ENCODE peak calls at places on chromosome 4, in four cellular contexts. H is lower leg skin, E is ovary, X is PC-3. M is an unnamed sample.

GRCh38 chr4:113627321-113627720 is 134.2 kb downstream of the CAMK2D start:
- DNase-seq in H (no peak), E (no peak), X (no peak), M (no peak)

GRCh38 chr4:71304289-71304850 is 34.5 kb upstream of the SLC4A4 start:
- DNase-seq in H (no peak), E (no peak), X (peak; percentile 30), M (no peak)

GRCh38 chr4:99458911-99459447 is 23.8 kb upstream of the ADH7 start:
- DNase-seq in H (no peak), E (no peak), X (peak; percentile 58), M (no peak)

GRCh38 chr4:146132445-146132844 is 43.1 kb upstream of the LSM6 start:
- DNase-seq in H (no peak), E (no peak), X (no peak), M (no peak)

GRCh38 chr4:157075401-157075800 is 549 bp upstream of the GLRB start:
- DNase-seq in H (no peak), E (no peak), X (no peak), M (no peak)

GRCh38 chr4:161629694-161630441 is 533.9 kb downstream of the FSTL5 start:
- DNase-seq in H (no peak), E (no peak), X (no peak), M (peak; percentile 76)

GRCh38 chr4:1721666-1722550 is 587 bp downstream of the TACC3 start:
- DNase-seq in H (no peak), E (no peak), X (no peak), M (no peak)

GRCh38 chr4:93908778-93909177 is 80.2 kb downstream of the ATOH1 start:
- DNase-seq in H (no peak), E (no peak), X (no peak), M (no peak)

GRCh38 chr4:169795585-169795984 is 37.8 kb upstream of the HPF1 start:
- DNase-seq in H (no peak), E (no peak), X (peak; percentile 50), M (no peak)

GRCh38 chr4:159979351-159979750 is 876.5 kb downstream of the RAPGEF2 start:
- DNase-seq in H (no peak), E (no peak), X (no peak), M (no peak)

GRCh38 chr4:169184236-169184635 is 86.5 kb downstream of the SH3RF1 start:
- DNase-seq in H (no peak), E (no peak), X (no peak), M (no peak)

GRCh38 chr4:96473246-96473645 is 633.4 kb downstream of the PDHA2 start:
- DNase-seq in H (no peak), E (no peak), X (no peak), M (no peak)

GRCh38 chr4:70158576-70158975 is 4.5 kb downstream of the PRR27 start:
- DNase-seq in H (no peak), E (no peak), X (no peak), M (no peak)

GRCh38 chr4:165760182-165760581 is 112.9 kb upstream of the TLL1 start:
- DNase-seq in H (no peak), E (no peak), X (no peak), M (no peak)

GRCh38 chr4:21678711-21679110 is 269.9 kb downstream of the KCNIP4 start:
- DNase-seq in H (no peak), E (no peak), X (no peak), M (peak; percentile 17)

GRCh38 chr4:156946508-156947197 is 24.9 kb downstream of the PDGFC start:
- DNase-seq in H (peak; percentile 42), E (no peak), X (peak; percentile 94), M (peak; percentile 95)

GRCh38 chr4:98670186-98670585 is 11.8 kb upstream of the TSPAN5 start:
- DNase-seq in H (no peak), E (no peak), X (no peak), M (no peak)

GRCh38 chr4:43682551-43682950 is 766.1 kb downstream of the KCTD8 start:
- DNase-seq in H (no peak), E (no peak), X (peak; percentile 25), M (no peak)

GRCh38 chr4:146522098-146522861 is 540 bp upstream of the SLC10A7 start:
- DNase-seq in H (peak; percentile 88), E (peak; percentile 87), X (peak; percentile 85), M (peak; percentile 87)

GRCh38 chr4:153950100-153950979 is 161.5 kb upstream of the SFRP2 start:
- DNase-seq in H (no peak), E (no peak), X (peak; percentile 7), M (no peak)

GRCh38 chr4:89009653-89010369 is 47.2 kb downstream of the FAM13A start:
- DNase-seq in H (no peak), E (no peak), X (no peak), M (no peak)

GRCh38 chr4:70849277-70849676 is 9.6 kb upstream of the GRSF1 start:
- DNase-seq in H (no peak), E (no peak), X (no peak), M (no peak)

GRCh38 chr4:108166038-108166437 is 2.7 kb downstream of the LEF1 start:
- DNase-seq in H (no peak), E (no peak), X (no peak), M (no peak)

GRCh38 chr4:141900841-141901240 is 264.5 kb downstream of the IL15 start:
- DNase-seq in H (no peak), E (no peak), X (peak; percentile 62), M (no peak)

GRCh38 chr4:96525901-96526300 is 686.0 kb downstream of the PDHA2 start:
- DNase-seq in H (no peak), E (no peak), X (peak; percentile 12), M (no peak)

GRCh38 chr4:105474110-105474518 is 252 bp upstream of the PPA2 start:
- DNase-seq in H (peak; percentile 78), E (peak; percentile 78), X (no peak), M (no peak)

GRCh38 chr4:145230726-145231125 is 50.3 kb upstream of the OTUD4 start:
- DNase-seq in H (peak; percentile 19), E (no peak), X (no peak), M (peak; percentile 53)

DNA sequence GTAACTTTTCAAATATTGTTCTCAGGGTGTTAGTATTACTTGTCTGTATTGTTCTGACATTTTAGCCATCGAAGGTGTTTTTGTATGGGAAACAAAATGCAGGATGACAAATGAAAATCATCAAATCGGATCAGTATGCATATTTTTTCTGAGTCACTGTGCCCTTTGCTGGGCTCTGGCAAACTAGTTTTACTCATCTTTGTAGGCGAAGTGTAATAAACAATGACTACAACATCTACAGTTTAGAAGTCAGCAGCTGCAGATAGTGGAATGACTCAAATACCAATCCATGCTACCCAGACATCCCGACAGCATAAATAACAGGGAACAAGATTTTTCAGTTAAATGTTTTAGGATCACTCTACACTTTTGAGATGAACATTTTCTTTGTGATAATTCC is 557.3 kb upstream of the TENM3 start:
- DNase-seq in H (no peak), E (no peak), X (no peak), M (peak; percentile 50)
- H3K4me3 ChIP-seq in H (no peak overlapping the region), E (no peak overlapping the region), X (no peak overlapping the region), M (no peak overlapping the region)

GRCh38 chr4:30724217-30724616 is 4.0 kb downstream of the PCDH7 start:
- DNase-seq in H (no peak), E (no peak), X (no peak), M (no peak)

GRCh38 chr4:30725562-30725961 is 5.4 kb downstream of the PCDH7 start:
- DNase-seq in H (no peak), E (no peak), X (no peak), M (no peak)

GRCh38 chr4:30728291-30728690 is 8.1 kb downstream of the PCDH7 start:
- DNase-seq in H (no peak), E (no peak), X (no peak), M (no peak)

GRCh38 chr4:30727409-30727808 is 7.2 kb downstream of the PCDH7 start:
- DNase-seq in H (no peak), E (no peak), X (no peak), M (no peak)

DNA sequence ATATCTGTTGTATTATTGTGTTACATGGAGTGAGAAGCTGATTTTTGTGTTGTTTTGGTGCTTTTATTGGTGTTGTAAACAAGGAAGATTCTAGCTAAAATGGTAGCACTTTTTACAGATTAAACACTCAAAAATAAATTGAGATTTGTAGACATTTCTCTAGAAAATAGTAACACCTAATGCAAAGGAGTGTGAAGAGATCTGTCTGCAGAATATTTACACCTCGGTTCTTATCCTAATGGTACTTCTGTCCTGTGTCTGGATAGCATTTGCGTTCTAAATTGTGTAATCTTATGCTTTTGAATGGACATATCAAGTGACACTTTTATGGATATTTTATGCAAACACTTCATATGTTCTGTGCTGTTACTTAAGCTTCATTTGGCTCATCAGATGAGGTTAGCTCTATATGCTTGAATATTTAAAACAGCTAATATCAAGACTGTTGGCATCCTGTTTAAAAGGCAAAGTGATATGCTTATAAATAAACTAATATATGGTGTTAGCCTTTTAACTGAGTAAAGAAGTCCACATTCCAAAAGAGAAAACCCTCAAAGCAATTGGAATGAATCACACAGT is 6.0 kb downstream of the PCDH7 start:
- DNase-seq in H (no peak), E (no peak), X (no peak), M (peak; percentile 67)
- H3K4me3 ChIP-seq in H (no peak overlapping the region), E (no peak overlapping the region), X (no peak overlapping the region), M (peak overlapping the region; percentile 18)

DNA sequence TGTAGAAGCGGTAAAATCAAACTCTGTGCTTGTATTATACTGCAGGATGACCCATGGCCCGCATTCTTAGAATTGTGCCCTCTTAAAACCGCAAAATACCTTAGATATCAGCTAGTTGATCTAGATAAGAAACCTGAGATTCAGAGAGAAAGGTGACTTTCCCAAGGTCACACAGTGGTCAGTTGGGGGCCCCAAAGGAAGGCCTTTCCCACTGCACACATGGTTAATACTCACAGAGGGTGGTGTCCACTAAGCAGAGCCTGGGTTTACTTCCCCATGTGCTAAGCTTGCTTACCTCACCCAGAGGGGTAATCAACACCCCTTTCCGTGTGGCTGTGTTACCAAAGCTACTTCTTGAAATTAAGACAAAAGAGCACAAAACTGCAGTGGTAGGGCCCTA is 66.3 kb downstream of the RBM47 start:
- DNase-seq in H (no peak), E (no peak), X (no peak), M (no peak)
- H3K4me3 ChIP-seq in H (no peak overlapping the region), E (no peak overlapping the region), X (no peak overlapping the region), M (no peak overlapping the region)

GRCh38 chr4:7826909-7827306 is 112.8 kb downstream of the AFAP1 start:
- DNase-seq in H (no peak), E (no peak), X (no peak), M (no peak)

GRCh38 chr4:7828926-7829325 is 110.7 kb downstream of the AFAP1 start:
- DNase-seq in H (no peak), E (no peak), X (no peak), M (peak; percentile 74)

GRCh38 chr4:7829687-7830580 is 109.7 kb downstream of the AFAP1 start:
- DNase-seq in H (no peak), E (no peak), X (no peak), M (peak; percentile 40)

GRCh38 chr4:7827566-7827965 is 112.1 kb downstream of the AFAP1 start:
- DNase-seq in H (no peak), E (no peak), X (no peak), M (no peak)

DNA sequence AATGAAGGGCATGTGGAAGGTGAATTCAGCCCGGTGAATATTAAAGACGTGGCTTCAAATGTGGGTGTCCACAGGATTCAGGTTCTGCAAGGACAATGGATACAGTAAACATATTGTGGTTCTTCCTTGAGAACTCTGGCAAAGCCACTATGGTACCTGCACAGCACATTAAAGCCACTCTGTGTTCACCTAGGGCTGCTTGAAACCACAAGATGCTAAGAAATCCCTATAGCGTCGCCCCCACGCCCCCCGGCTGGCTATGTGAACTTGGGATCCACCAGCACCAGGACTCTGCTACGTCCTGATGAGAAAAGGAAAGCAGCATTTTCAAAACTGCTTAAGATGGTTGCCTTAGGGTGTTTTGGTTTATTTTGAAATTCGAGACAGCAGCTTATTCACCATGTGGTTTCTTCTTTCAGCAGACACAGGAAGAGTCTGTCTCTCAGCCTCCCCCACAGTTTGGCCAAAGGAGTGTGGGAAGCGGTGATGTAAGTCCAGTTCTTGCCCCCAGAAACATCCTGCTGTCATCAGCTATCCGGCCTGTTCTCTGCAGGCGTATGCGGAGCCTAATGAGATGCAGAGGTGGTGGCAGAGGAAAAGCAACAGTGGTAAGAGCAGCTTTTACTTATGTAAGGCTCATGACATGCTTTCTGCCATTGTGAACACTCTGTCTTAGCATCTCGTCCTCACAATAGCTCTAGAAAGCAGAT is 111.5 kb downstream of the AFAP1 start:
- DNase-seq in H (peak; percentile 82), E (peak; percentile 86), X (peak; percentile 85), M (peak; percentile 100)
- H3K4me3 ChIP-seq in H (no peak overlapping the region), E (no peak overlapping the region), X (peak overlapping the region; percentile 44), M (peak overlapping the region; percentile 29)

M was measured in fibroblast of villous mesenchyme.